ENCODE peak calls at places on chromosome 16, in six cellular contexts. B is NT2/D1; Z is neuronal stem cell; D is CD8-positive, alpha-beta T cell; N is heart right ventricle; M is GM12878. H is an unnamed sample.

GRCh38 chr16:81238296-81239011 is at the start of gene BCO1:
- DNase-seq in B (peak; percentile 70), Z (peak; percentile 71), D (no peak), N (no peak), M (no peak), H (no peak)

GRCh38 chr16:69827527-69827926 is 65.4 kb downstream of the WWP2 start:
- DNase-seq in B (no peak), Z (no peak), D (no peak), N (peak; percentile 22), M (no peak), H (no peak)

GRCh38 chr16:88971371-88972097 is 5.5 kb downstream of the CBFA2T3 start:
- DNase-seq in B (no peak), Z (no peak), D (peak; percentile 21), N (peak; percentile 35), M (peak; percentile 81), H (no peak)

GRCh38 chr16:8678068-8678927 is 3.9 kb downstream of the ABAT start:
- DNase-seq in B (no peak), Z (no peak), D (no peak), N (no peak), M (no peak), H (no peak)

GRCh38 chr16:12356622-12357365 is 380.3 kb downstream of the SNX29 start:
- DNase-seq in B (no peak), Z (no peak), D (no peak), N (no peak), M (no peak), H (no peak)

GRCh38 chr16:83744521-83744981 is 63.2 kb upstream of the HSBP1 start:
- DNase-seq in B (peak; percentile 42), Z (peak; percentile 2), D (no peak), N (peak; percentile 20), M (no peak), H (peak; percentile 54)

GRCh38 chr16:89009343-89010209 is 32.6 kb upstream of the CBFA2T3 start:
- DNase-seq in B (no peak), Z (peak; percentile 67), D (peak; percentile 43), N (no peak), M (no peak), H (no peak)

GRCh38 chr16:26889751-26890150 is 177.0 kb upstream of the C16orf82 start:
- DNase-seq in B (no peak), Z (no peak), D (no peak), N (no peak), M (no peak), H (no peak)

GRCh38 chr16:81646561-81646960 is 132.5 kb upstream of the PLCG2 start:
- DNase-seq in B (no peak), Z (no peak), D (no peak), N (no peak), M (no peak), H (no peak)

GRCh38 chr16:67246081-67246944 is 968 bp downstream of the FHOD1 start:
- DNase-seq in B (peak; percentile 84), Z (peak; percentile 78), D (peak; percentile 59), N (peak; percentile 84), M (no peak), H (peak; percentile 87)

GRCh38 chr16:79310734-79311133 is 289.8 kb downstream of the MAF start:
- DNase-seq in B (no peak), Z (no peak), D (no peak), N (no peak), M (no peak), H (no peak)

GRCh38 chr16:75035410-75035968 is 36.7 kb downstream of the ZNRF1 start:
- DNase-seq in B (no peak), Z (no peak), D (no peak), N (no peak), M (no peak), H (no peak)

GRCh38 chr16:24525970-24526559 is 13.3 kb upstream of the RBBP6 start:
- DNase-seq in B (no peak), Z (no peak), D (no peak), N (no peak), M (no peak), H (no peak)

GRCh38 chr16:1744338-1744840 is 27.0 kb downstream of the NME3 start:
- DNase-seq in B (no peak), Z (no peak), D (no peak), N (no peak), M (no peak), H (no peak)

GRCh38 chr16:69217433-69217832 is 30.5 kb downstream of the SNTB2 start:
- DNase-seq in B (no peak), Z (no peak), D (no peak), N (no peak), M (no peak), H (no peak)

GRCh38 chr16:49491111-49491670 is 117.6 kb downstream of the C16orf78 start:
- DNase-seq in B (no peak), Z (peak; percentile 15), D (no peak), N (no peak), M (no peak), H (peak; percentile 12)

GRCh38 chr16:75106351-75107274 is 10.0 kb downstream of the LDHD start:
- DNase-seq in B (no peak), Z (no peak), D (no peak), N (no peak), M (no peak), H (no peak)

GRCh38 chr16:7343271-7343670 is 10.6 kb downstream of the RBFOX1 start:
- DNase-seq in B (no peak), Z (no peak), D (no peak), N (no peak), M (no peak), H (no peak)

GRCh38 chr16:81530814-81531213 is 86.2 kb downstream of the CMIP start:
- DNase-seq in B (no peak), Z (no peak), D (no peak), N (no peak), M (no peak), H (no peak)

GRCh38 chr16:48123104-48123788 is 32.5 kb downstream of the ABCC12 start:
- DNase-seq in B (no peak), Z (no peak), D (no peak), N (no peak), M (no peak), H (peak; percentile 12)

GRCh38 chr16:709651-710499 is 4.3 kb upstream of the FBXL16 start:
- DNase-seq in B (peak; percentile 80), Z (peak; percentile 87), D (no peak), N (no peak), M (no peak), H (no peak)

GRCh38 chr16:17302213-17302612 is 168.5 kb downstream of the XYLT1 start:
- DNase-seq in B (no peak), Z (no peak), D (no peak), N (no peak), M (no peak), H (no peak)
- H3K4me1 ChIP-seq in B (peaks cover 2% of the 10 kb centered on the region), Z (peaks cover 29% of the 10 kb centered on the region), D (peaks cover 27% of the 10 kb centered on the region), N (peaks cover 35% of the 10 kb centered on the region), M (peaks cover 44% of the 10 kb centered on the region), H (peaks cover 4% of the 10 kb centered on the region)

DNA sequence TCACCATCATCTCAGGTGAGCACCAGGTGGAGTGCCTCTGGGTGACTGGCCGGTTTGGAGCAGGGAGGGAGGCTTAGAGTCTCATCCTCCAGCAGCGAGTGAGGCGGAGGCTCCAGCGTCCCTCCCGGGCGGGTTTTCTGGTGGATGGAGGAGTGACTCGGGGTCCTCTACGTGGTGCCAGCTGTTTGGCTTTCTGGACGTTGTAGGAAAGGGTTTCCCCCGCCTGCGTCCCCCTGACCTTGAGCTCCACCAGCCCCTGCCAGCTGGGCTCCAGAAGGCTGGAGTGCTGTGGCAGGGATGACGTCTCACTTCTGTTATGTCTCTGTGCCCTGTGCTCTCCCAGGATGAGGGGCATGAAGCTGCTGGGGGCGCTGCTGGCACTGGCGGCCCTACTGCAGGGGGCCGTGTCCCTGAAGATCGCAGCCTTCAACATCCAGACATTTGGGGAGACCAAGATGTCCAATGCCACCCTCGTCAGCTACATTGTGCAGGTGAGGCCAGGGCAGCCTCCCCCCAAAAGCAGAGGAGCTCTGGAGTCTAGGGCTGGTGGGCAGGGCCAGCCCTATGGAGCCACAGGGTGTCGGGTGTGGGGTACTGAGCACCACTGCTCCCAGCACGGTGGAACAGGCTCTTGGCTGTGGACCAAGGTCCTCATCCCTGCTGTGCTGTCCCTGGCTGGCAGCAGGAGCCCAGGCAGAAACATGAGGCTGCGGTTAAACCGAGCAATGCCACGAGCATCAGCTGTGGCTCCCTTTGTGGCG is 719 bp downstream of the DNASE1 start:
- DNase-seq in B (no peak), Z (no peak), D (no peak), N (no peak), M (no peak), H (no peak)
- H3K4me1 ChIP-seq in B (peaks cover 18% of the 10 kb centered on the region), Z (no peaks in the 10 kb centered on the region), D (no peaks in the 10 kb centered on the region), N (no peaks in the 10 kb centered on the region), M (no peaks in the 10 kb centered on the region), H (no peaks in the 10 kb centered on the region)

GRCh38 chr16:56865394-56866062 is 521 bp downstream of the SLC12A3 start:
- DNase-seq in B (no peak), Z (no peak), D (no peak), N (no peak), M (no peak), H (no peak)
- H3K4me1 ChIP-seq in B (peaks cover 17% of the 10 kb centered on the region), Z (peaks cover 4% of the 10 kb centered on the region), D (peaks cover 28% of the 10 kb centered on the region), N (peaks cover 17% of the 10 kb centered on the region), M (peaks cover 31% of the 10 kb centered on the region), H (peaks cover 4% of the 10 kb centered on the region)

DNA sequence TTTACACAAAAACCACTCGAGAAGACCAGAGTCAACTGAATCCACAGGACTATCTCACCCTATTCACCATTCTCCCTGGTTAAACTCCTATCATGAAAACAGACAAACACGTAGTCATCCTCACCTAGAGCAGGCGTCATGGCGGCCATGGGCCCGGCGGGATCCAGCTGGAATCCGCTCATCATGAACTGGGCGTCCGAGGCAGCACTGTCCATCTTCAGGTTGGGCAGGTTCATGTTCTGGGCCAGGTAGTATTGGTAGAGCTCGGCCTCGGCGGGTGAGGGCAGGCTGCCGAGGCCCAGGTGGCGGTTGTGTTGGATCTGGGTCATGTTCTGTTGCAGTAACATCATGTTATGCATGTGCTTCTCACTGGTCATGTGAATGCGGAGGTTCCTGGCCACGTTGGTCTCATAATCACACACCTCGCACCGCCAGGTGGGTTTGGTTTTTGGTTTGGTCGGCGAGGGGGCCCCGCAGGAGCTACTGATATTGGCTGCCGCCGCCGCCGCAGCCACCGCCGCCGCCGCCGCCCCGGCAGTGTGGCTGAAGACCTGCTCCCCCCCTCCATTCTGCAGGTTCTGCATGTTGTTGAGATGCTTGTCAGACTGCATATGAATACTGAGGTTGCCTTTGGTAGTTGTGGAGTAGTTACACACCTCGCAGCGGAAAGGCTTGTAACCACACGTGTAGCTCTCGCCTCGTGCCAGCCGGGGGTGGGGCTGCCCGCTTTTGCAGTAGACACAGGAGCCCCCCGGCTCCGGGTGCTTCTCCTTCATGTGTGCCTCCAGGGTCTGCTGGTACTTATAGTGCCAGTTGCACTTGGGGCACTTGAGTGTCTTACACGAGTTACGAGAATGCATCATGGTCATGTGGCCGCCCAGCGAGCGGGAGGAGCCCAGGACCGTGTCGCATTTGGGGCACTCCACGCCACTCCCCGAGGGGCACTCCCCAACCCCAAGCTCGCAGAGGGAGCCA is 90.3 kb downstream of the ZFHX3 start:
- DNase-seq in B (no peak), Z (no peak), D (no peak), N (no peak), M (no peak), H (no peak)
- H3K4me1 ChIP-seq in B (no peaks in the 10 kb centered on the region), Z (peaks cover 8% of the 10 kb centered on the region), D (no peaks in the 10 kb centered on the region), N (peaks cover 10% of the 10 kb centered on the region), M (peaks cover 8% of the 10 kb centered on the region), H (peaks cover 2% of the 10 kb centered on the region)

DNA sequence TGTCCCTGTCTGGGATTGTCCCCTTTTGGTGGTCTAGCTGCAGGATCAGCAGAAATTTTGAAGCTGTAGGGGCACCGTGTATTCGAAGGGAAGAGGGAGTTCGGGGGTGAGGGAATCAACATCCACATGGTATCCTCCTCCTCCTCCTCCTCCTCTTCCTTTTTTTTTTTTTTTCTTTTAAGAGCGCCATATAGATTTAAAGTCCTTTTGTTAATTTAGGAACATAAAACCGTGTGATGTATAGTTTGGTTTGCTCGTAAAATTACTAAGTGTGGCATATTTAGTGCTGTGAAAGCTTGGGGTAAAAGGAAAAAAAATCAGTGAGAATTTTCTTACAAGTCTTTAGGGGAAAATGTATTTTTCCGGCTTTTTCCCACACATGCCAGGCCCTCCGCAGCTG is 50.1 kb upstream of the GSE1 start:
- DNase-seq in B (no peak), Z (no peak), D (no peak), N (no peak), M (no peak), H (no peak)
- H3K4me1 ChIP-seq in B (peaks cover 45% of the 10 kb centered on the region), Z (peaks cover 73% of the 10 kb centered on the region), D (peaks cover 25% of the 10 kb centered on the region), N (peaks cover 75% of the 10 kb centered on the region), M (peaks cover 26% of the 10 kb centered on the region), H (peaks cover 11% of the 10 kb centered on the region)

H was measured in ascending aorta.